ENCODE peak calls at places on chromosome 11, in nine cellular contexts. Z is astrocyte of the cerebellum; U is choroid plexus epithelial cell; J is AG10803; W is BJ; P is stimulated activated CD8-positive, alpha-beta memory T cell treated with anti-CD3 and anti-CD28 coated beads, Interleukin-15, amount 100 ng/mL, for 4 hours; N is iPS-NIHi11; H is NAMALWA; G is RPMI7951. F is an unnamed sample.

GRCh38 chr11:68653486-68654430 is 30.6 kb upstream of the GAL start:
- DNase-seq in P (no peak), J (no peak), G (no peak), N (no peak), U (no peak), H (no peak), W (no peak), Z (no peak), F (no peak)

GRCh38 chr11:14636119-14636518 is 7.5 kb upstream of the PDE3B start:
- DNase-seq in U (no peak), Z (no peak), P (no peak), N (no peak), H (peak; percentile 27), J (no peak), W (no peak), G (no peak), F (no peak)

GRCh38 chr11:62143727-62144126 is 19.9 kb downstream of the INCENP start:
- DNase-seq in U (no peak), J (no peak), Z (no peak), H (no peak), W (no peak), N (no peak), P (no peak), G (no peak), F (no peak)

GRCh38 chr11:67596753-67597300 is 9.9 kb upstream of the NDUFV1 start:
- DNase-seq in J (no peak), W (no peak), N (no peak), H (no peak), Z (no peak), G (no peak), U (no peak), P (no peak), F (no peak)

GRCh38 chr11:128324531-128325141 is 262.7 kb downstream of the ETS1 start:
- DNase-seq in Z (no peak), H (no peak), W (no peak), N (no peak), J (no peak), U (no peak), G (no peak), P (peak; percentile 80), F (no peak)

GRCh38 chr11:113387605-113388211 is at the start of gene ANKK1:
- DNase-seq in H (no peak), Z (no peak), J (no peak), N (peak; percentile 87), G (no peak), W (no peak), U (no peak), P (no peak), F (no peak)

GRCh38 chr11:15446929-15447328 is 332.2 kb downstream of the INSC start:
- DNase-seq in W (no peak), N (no peak), H (no peak), Z (no peak), J (no peak), P (no peak), U (no peak), G (no peak), F (no peak)

GRCh38 chr11:89443366-89444303 is 47.5 kb downstream of the NOX4 start:
- DNase-seq in J (no peak), N (no peak), P (no peak), W (no peak), U (no peak), G (no peak), Z (peak; percentile 72), H (no peak), F (no peak)

GRCh38 chr11:132821027-132821426 is 711.3 kb downstream of the OPCML start:
- DNase-seq in G (peak; percentile 73), P (no peak), W (no peak), N (no peak), H (no peak), J (peak; percentile 52), Z (no peak), U (peak; percentile 28), F (no peak)

F was measured in GM18507.